ENCODE peak calls at places on chromosome 12, in five cellular contexts. One of them, this sample, is unnamed.

GRCh38 chr12:107275530-107275929 is 182.2 kb upstream of the CRY1 start:
- DNase-seq in IMR-90: no peak
- DNase-seq in PC-9: no peak
- DNase-seq in psoas muscle: no peak
- DNase-seq in gastrocnemius medialis: no peak
- DNase-seq in this sample: no peak

GRCh38 chr12:26287666-26288408 is 92.5 kb downstream of the SSPN start:
- DNase-seq in gastrocnemius medialis: peak
- DNase-seq in IMR-90: no peak
- DNase-seq in PC-9: peak
- DNase-seq in psoas muscle: peak
- DNase-seq in this sample: no peak

GRCh38 chr12:79685068-79685467 is 5.7 kb downstream of the PAWR start:
- DNase-seq in gastrocnemius medialis: no peak
- DNase-seq in PC-9: no peak
- DNase-seq in psoas muscle: no peak
- DNase-seq in IMR-90: peak
- DNase-seq in this sample: no peak

GRCh38 chr12:49868952-49869815 is 26.3 kb upstream of the BCDIN3D start:
- DNase-seq in PC-9: peak
- DNase-seq in IMR-90: peak
- DNase-seq in psoas muscle: peak
- DNase-seq in gastrocnemius medialis: peak
- DNase-seq in this sample: peak

GRCh38 chr12:123441523-123442164 is 5.2 kb upstream of the RILPL2 start:
- DNase-seq in IMR-90: no peak
- DNase-seq in psoas muscle: no peak
- DNase-seq in PC-9: no peak
- DNase-seq in gastrocnemius medialis: no peak
- DNase-seq in this sample: no peak

GRCh38 chr12:125287155-125287847 is 222.1 kb downstream of the AACS start:
- DNase-seq in PC-9: no peak
- DNase-seq in IMR-90: no peak
- DNase-seq in gastrocnemius medialis: no peak
- DNase-seq in psoas muscle: no peak
- DNase-seq in this sample: no peak

GRCh38 chr12:25682421-25682820 is 129.3 kb upstream of the LMNTD1 start:
- DNase-seq in PC-9: no peak
- DNase-seq in psoas muscle: no peak
- DNase-seq in IMR-90: peak
- DNase-seq in gastrocnemius medialis: no peak
- DNase-seq in this sample: no peak

GRCh38 chr12:85835810-85836715 is at the start of gene RASSF9:
- DNase-seq in PC-9: peak
- DNase-seq in psoas muscle: peak
- DNase-seq in IMR-90: peak
- DNase-seq in gastrocnemius medialis: peak
- DNase-seq in this sample: peak

GRCh38 chr12:117875652-117876491 is 92.9 kb downstream of the KSR2 start:
- DNase-seq in IMR-90: peak
- DNase-seq in PC-9: no peak
- DNase-seq in gastrocnemius medialis: no peak
- DNase-seq in psoas muscle: no peak
- DNase-seq in this sample: no peak

GRCh38 chr12:131865196-131865875 is 29.1 kb upstream of the ULK1 start:
- DNase-seq in IMR-90: peak
- DNase-seq in PC-9: peak
- DNase-seq in psoas muscle: no peak
- DNase-seq in gastrocnemius medialis: no peak
- DNase-seq in this sample: no peak

GRCh38 chr12:3049596-3050314 is 27.4 kb upstream of the TSPAN9 start:
- DNase-seq in gastrocnemius medialis: no peak
- DNase-seq in IMR-90: no peak
- DNase-seq in psoas muscle: no peak
- DNase-seq in PC-9: no peak
- DNase-seq in this sample: no peak

GRCh38 chr12:95096852-95097251 is 23.4 kb upstream of the NR2C1 start:
- DNase-seq in gastrocnemius medialis: no peak
- DNase-seq in psoas muscle: no peak
- DNase-seq in PC-9: no peak
- DNase-seq in IMR-90: peak
- DNase-seq in this sample: no peak

GRCh38 chr12:106329231-106329985 is 26.9 kb downstream of the TCP11L2 start:
- DNase-seq in gastrocnemius medialis: no peak
- DNase-seq in psoas muscle: no peak
- DNase-seq in PC-9: no peak
- DNase-seq in IMR-90: no peak
- DNase-seq in this sample: no peak

DNA sequence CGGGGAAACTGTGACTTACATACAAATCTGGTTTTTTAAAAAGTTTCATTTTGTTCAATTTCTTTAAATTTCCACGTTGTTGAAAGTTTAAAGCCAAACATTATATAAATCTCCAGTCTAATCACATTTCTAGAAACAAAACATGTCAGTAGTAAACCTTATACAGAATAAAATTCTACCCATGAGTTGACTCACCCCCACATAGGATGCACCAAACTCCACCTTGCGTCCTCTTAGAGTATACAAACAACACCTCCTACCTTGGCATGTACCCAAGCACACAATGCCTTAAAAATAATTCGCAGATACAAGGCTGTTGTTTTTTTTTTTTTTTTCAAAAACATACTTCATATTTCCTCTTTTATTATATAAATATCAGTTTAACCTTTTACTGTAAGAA is 3.4 kb downstream of the FBXL14 start:
- DNase-seq in IMR-90: no peak
- DNase-seq in gastrocnemius medialis: no peak
- DNase-seq in PC-9: peak
- DNase-seq in psoas muscle: no peak
- DNase-seq in this sample: no peak
- H3K4me3 ChIP-seq in IMR-90: peak
- H3K4me3 ChIP-seq in gastrocnemius medialis: peak
- H3K4me3 ChIP-seq in PC-9: peak
- H3K4me3 ChIP-seq in psoas muscle: peak
- H3K4me3 ChIP-seq in this sample: peak

GRCh38 chr12:32755051-32755653 is 545 bp downstream of the YARS2 start:
- DNase-seq in psoas muscle: peak
- DNase-seq in PC-9: peak
- DNase-seq in IMR-90: peak
- DNase-seq in gastrocnemius medialis: peak
- DNase-seq in this sample: peak

GRCh38 chr12:32756476-32757158 is 920 bp upstream of the YARS2 start:
- DNase-seq in psoas muscle: no peak
- DNase-seq in IMR-90: no peak
- DNase-seq in PC-9: no peak
- DNase-seq in gastrocnemius medialis: no peak
- DNase-seq in this sample: no peak

GRCh38 chr12:32754101-32754500 is 1.6 kb downstream of the YARS2 start:
- DNase-seq in IMR-90: no peak
- DNase-seq in gastrocnemius medialis: no peak
- DNase-seq in psoas muscle: no peak
- DNase-seq in PC-9: no peak
- DNase-seq in this sample: no peak

GRCh38 chr12:32755654-32756475 is at the start of gene YARS2:
- DNase-seq in psoas muscle: peak
- DNase-seq in PC-9: peak
- DNase-seq in gastrocnemius medialis: peak
- DNase-seq in IMR-90: peak
- DNase-seq in this sample: peak

DNA sequence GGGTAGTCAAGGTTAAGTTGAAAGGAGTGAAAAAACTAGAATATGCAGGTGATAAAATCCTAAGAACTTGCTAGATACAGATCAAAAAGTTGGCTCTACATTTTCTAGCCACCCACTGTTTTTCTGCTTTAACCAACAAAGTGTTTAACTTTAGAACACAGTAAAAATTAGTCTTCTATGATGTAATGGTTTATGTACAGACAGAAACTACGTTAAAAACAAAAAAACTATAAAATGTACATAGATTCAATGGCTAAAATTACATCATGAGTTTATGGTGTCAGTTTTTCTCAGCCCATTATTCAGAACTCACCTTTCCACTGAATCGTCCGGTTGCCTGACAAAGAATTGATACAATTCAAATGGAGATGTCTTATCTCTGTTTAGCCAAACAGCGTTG is 2.1 kb downstream of the YARS2 start:
- DNase-seq in gastrocnemius medialis: no peak
- DNase-seq in psoas muscle: no peak
- DNase-seq in PC-9: no peak
- DNase-seq in IMR-90: no peak
- DNase-seq in this sample: no peak
- H3K27ac ChIP-seq in gastrocnemius medialis: no peak
- H3K27ac ChIP-seq in psoas muscle: no peak
- H3K27ac ChIP-seq in PC-9: peak
- H3K27ac ChIP-seq in IMR-90: no peak
- H3K27ac ChIP-seq in this sample: no peak

DNA sequence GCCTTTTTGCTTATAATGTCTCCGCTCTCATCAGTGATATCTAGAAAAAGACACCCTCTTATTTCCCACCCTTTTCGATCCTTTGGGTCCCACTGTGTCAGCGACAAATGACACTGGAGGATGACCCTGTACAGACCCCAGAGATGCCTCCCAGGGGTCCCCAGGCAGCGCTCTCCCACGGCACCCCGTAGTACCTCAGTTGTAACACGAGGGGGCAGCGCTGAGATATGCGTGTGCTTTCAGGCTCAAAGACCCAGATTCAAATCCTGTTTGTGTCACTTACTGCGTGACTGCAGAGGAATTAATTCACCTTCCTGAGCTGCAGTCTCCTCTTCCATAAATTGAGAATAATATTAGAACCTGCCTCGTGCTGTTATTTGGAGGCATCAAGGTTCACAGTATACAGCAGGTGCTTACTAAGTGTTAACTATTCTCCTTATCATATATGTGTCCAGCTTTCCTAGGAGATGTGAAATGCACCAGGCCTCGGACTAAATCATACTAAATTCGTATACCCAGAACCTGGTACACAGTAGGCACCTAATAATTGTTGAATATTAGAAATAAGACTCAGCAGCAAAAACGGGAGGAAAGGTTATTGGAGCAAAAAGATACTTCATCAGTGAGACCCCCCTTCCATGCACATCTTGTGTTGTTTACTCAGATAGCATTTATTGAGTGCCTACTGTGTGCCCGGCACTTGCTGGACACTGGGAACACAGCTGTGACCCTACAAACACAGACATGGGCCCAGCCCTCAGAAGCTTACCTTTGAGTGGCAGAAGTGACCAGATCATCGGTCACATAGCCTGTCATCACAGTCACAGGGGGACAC is 99.9 kb downstream of the PHETA1 start:
- DNase-seq in gastrocnemius medialis: no peak
- DNase-seq in PC-9: no peak
- DNase-seq in IMR-90: no peak
- DNase-seq in psoas muscle: no peak
- DNase-seq in this sample: no peak
- TF ChIP-seq CTCF in gastrocnemius medialis: no peak
- TF ChIP-seq CTCF in PC-9: peak
- TF ChIP-seq CTCF in IMR-90: peak
- TF ChIP-seq CTCF in psoas muscle: peak
- TF ChIP-seq CTCF in this sample: peak

DNA sequence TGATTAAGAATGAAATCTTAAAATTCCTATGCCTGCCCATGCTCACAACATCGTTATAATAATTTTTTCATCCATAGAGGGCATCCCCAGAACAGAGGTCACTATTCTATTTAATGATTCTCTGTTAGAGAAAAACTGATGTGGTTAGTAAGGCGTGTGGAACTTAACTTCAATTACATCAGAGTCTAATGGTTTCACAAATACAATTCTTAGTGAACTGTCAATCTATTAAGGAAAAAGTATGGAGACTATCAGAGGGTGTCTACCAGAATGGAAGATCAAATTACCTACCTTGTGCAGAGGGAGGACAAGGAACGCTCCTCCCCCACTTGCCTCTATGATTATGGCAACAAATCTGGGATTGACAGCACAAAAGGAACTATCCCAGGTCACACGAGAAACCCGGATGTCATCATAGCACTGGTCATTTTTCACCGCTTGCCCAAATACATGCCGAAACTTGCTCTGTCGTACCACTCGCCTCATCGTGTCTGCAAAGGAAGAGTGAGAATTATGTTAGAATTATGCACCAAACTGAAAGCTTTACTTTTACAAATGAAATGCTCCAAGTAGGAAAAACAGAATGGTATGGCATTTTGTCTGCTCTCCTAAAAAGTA is 30.4 kb downstream of the CORO1C start:
- DNase-seq in psoas muscle: no peak
- DNase-seq in PC-9: no peak
- DNase-seq in gastrocnemius medialis: peak
- DNase-seq in IMR-90: no peak
- DNase-seq in this sample: no peak
- H3K4me3 ChIP-seq in psoas muscle: peak
- H3K4me3 ChIP-seq in PC-9: no peak
- H3K4me3 ChIP-seq in gastrocnemius medialis: no peak
- H3K4me3 ChIP-seq in IMR-90: no peak
- H3K4me3 ChIP-seq in this sample: no peak

GRCh38 chr12:14612250-14612649 is 44.6 kb upstream of the PLBD1 start:
- DNase-seq in IMR-90: no peak
- DNase-seq in gastrocnemius medialis: no peak
- DNase-seq in PC-9: no peak
- DNase-seq in psoas muscle: no peak
- DNase-seq in this sample: no peak
- H3K27ac ChIP-seq in IMR-90: no peak
- H3K27ac ChIP-seq in gastrocnemius medialis: no peak
- H3K27ac ChIP-seq in PC-9: no peak
- H3K27ac ChIP-seq in psoas muscle: no peak
- H3K27ac ChIP-seq in this sample: no peak

DNA sequence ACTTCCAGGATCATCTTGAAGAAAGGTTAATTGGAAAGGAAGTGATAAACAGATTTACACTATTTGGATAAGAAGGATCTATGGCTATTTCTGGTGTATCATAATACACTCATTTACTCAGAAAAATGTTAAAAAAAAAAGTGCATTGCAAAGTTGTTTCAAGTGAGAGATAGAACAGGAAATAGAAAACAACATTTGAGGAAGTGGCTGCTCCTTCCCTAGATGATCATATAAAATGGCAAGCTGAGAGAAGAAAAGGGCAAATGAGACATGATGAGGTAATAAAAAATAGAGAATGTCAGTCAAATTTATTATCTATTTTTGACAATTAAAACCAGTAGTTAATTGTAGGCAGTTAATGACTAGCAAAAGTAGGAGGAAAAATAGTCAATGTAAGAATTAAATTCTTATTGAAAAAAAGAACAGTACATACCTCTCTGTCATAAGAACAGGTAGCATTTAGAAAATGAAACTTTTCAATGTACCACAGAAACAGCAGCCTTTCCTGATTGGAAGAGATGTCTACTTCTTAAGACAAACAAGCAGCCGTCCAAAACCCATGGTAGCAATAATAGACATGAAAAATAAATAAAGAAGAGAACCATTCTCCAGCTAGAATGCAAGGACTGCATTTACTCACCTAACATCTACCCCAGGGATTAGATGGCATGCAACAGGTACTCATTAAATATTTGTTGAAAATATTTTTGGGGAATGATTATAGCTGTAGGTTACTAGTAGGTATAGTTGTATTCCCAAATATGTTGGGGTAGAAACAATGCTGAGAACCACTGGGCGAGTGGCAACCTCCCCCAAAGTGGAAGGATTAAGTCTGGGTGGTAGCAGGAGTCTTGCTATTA is 63.9 kb upstream of the GRIP1 start:
- DNase-seq in psoas muscle: no peak
- DNase-seq in PC-9: no peak
- DNase-seq in IMR-90: no peak
- DNase-seq in gastrocnemius medialis: no peak
- DNase-seq in this sample: no peak
- TF ChIP-seq CTCF in psoas muscle: no peak
- TF ChIP-seq CTCF in PC-9: no peak
- TF ChIP-seq CTCF in IMR-90: no peak
- TF ChIP-seq CTCF in gastrocnemius medialis: no peak
- TF ChIP-seq CTCF in this sample: no peak

This sample was measured in AG04450.